ENCODE peak calls at places on chromosome 21, in seven cellular contexts. One of them, this sample, is unnamed.

GRCh38 chr21:46295177-46295711 is 9.1 kb downstream of the YBEY start:
- DNase-seq in astrocyte: peak
- DNase-seq in IMR-90: peak
- DNase-seq in PC-9: no peak
- DNase-seq in OCI-LY7: no peak
- DNase-seq in mammary epithelial cell: no peak
- DNase-seq in GM23248: peak
- DNase-seq in this sample: peak

GRCh38 chr21:45379171-45379900 is 25.6 kb upstream of the COL18A1 start:
- DNase-seq in PC-9: no peak
- DNase-seq in GM23248: no peak
- DNase-seq in IMR-90: no peak
- DNase-seq in OCI-LY7: no peak
- DNase-seq in astrocyte: no peak
- DNase-seq in mammary epithelial cell: no peak
- DNase-seq in this sample: no peak

GRCh38 chr21:29939859-29940245 is at the start of gene GRIK1:
- DNase-seq in GM23248: peak
- DNase-seq in OCI-LY7: no peak
- DNase-seq in mammary epithelial cell: no peak
- DNase-seq in astrocyte: no peak
- DNase-seq in IMR-90: no peak
- DNase-seq in PC-9: no peak
- DNase-seq in this sample: peak

GRCh38 chr21:44337941-44338895 is 972 bp downstream of the CFAP410 start:
- DNase-seq in OCI-LY7: peak
- DNase-seq in PC-9: peak
- DNase-seq in IMR-90: peak
- DNase-seq in mammary epithelial cell: peak
- DNase-seq in GM23248: peak
- DNase-seq in astrocyte: peak
- DNase-seq in this sample: peak

GRCh38 chr21:44533121-44533890 is 6.7 kb downstream of the KRTAP10-1 start:
- DNase-seq in PC-9: no peak
- DNase-seq in GM23248: no peak
- DNase-seq in astrocyte: no peak
- DNase-seq in IMR-90: no peak
- DNase-seq in mammary epithelial cell: no peak
- DNase-seq in OCI-LY7: no peak
- DNase-seq in this sample: no peak

GRCh38 chr21:27275294-27275927 is 308.5 kb upstream of the ADAMTS5 start:
- DNase-seq in IMR-90: peak
- DNase-seq in GM23248: peak
- DNase-seq in PC-9: no peak
- DNase-seq in astrocyte: peak
- DNase-seq in OCI-LY7: no peak
- DNase-seq in mammary epithelial cell: peak
- DNase-seq in this sample: peak

GRCh38 chr21:34335316-34335715 is 28.5 kb upstream of the KCNE2 start:
- DNase-seq in IMR-90: no peak
- DNase-seq in PC-9: no peak
- DNase-seq in OCI-LY7: no peak
- DNase-seq in mammary epithelial cell: no peak
- DNase-seq in GM23248: peak
- DNase-seq in astrocyte: peak
- DNase-seq in this sample: no peak

GRCh38 chr21:43370091-43370658 is 56.8 kb downstream of the SIK1 start:
- DNase-seq in PC-9: no peak
- DNase-seq in IMR-90: peak
- DNase-seq in OCI-LY7: no peak
- DNase-seq in astrocyte: peak
- DNase-seq in GM23248: peak
- DNase-seq in mammary epithelial cell: peak
- DNase-seq in this sample: peak

GRCh38 chr21:36646645-36647044 is 52.3 kb upstream of the SIM2 start:
- DNase-seq in mammary epithelial cell: no peak
- DNase-seq in OCI-LY7: no peak
- DNase-seq in IMR-90: no peak
- DNase-seq in GM23248: no peak
- DNase-seq in astrocyte: no peak
- DNase-seq in PC-9: no peak
- DNase-seq in this sample: no peak

GRCh38 chr21:40351006-40351405 is 483.8 kb downstream of the PCP4 start:
- DNase-seq in GM23248: no peak
- DNase-seq in PC-9: no peak
- DNase-seq in IMR-90: no peak
- DNase-seq in astrocyte: no peak
- DNase-seq in OCI-LY7: no peak
- DNase-seq in mammary epithelial cell: peak
- DNase-seq in this sample: no peak

GRCh38 chr21:46226146-46226545 is 2.4 kb downstream of the LSS start:
- DNase-seq in OCI-LY7: no peak
- DNase-seq in GM23248: peak
- DNase-seq in astrocyte: no peak
- DNase-seq in mammary epithelial cell: peak
- DNase-seq in PC-9: no peak
- DNase-seq in IMR-90: peak
- DNase-seq in this sample: no peak

GRCh38 chr21:27681841-27682240 is 715.0 kb upstream of the ADAMTS5 start:
- DNase-seq in OCI-LY7: no peak
- DNase-seq in IMR-90: peak
- DNase-seq in GM23248: peak
- DNase-seq in mammary epithelial cell: peak
- DNase-seq in astrocyte: no peak
- DNase-seq in PC-9: no peak
- DNase-seq in this sample: peak

GRCh38 chr21:46562964-46563607 is 41.8 kb downstream of the S100B start:
- DNase-seq in mammary epithelial cell: no peak
- DNase-seq in PC-9: no peak
- DNase-seq in IMR-90: no peak
- DNase-seq in GM23248: no peak
- DNase-seq in astrocyte: no peak
- DNase-seq in OCI-LY7: no peak
- DNase-seq in this sample: no peak

GRCh38 chr21:43290529-43291346 is 121.9 kb downstream of the CRYAA start:
- DNase-seq in mammary epithelial cell: no peak
- DNase-seq in PC-9: no peak
- DNase-seq in GM23248: no peak
- DNase-seq in OCI-LY7: peak
- DNase-seq in IMR-90: no peak
- DNase-seq in astrocyte: no peak
- DNase-seq in this sample: no peak

GRCh38 chr21:33642896-33643657 is 776 bp downstream of the ITSN1 start:
- DNase-seq in mammary epithelial cell: peak
- DNase-seq in astrocyte: peak
- DNase-seq in PC-9: no peak
- DNase-seq in OCI-LY7: peak
- DNase-seq in IMR-90: peak
- DNase-seq in GM23248: peak
- DNase-seq in this sample: peak

GRCh38 chr21:33971492-33972013 is 55.9 kb upstream of the ATP5PO start:
- DNase-seq in OCI-LY7: no peak
- DNase-seq in mammary epithelial cell: peak
- DNase-seq in IMR-90: peak
- DNase-seq in GM23248: peak
- DNase-seq in PC-9: no peak
- DNase-seq in astrocyte: peak
- DNase-seq in this sample: peak

GRCh38 chr21:43871487-43871886 is 6.5 kb downstream of the AGPAT3 start:
- DNase-seq in astrocyte: no peak
- DNase-seq in PC-9: no peak
- DNase-seq in mammary epithelial cell: no peak
- DNase-seq in IMR-90: no peak
- DNase-seq in GM23248: no peak
- DNase-seq in OCI-LY7: no peak
- DNase-seq in this sample: no peak

GRCh38 chr21:36321325-36322082 is 1.5 kb downstream of the MORC3 start:
- DNase-seq in GM23248: peak
- DNase-seq in PC-9: no peak
- DNase-seq in astrocyte: peak
- DNase-seq in mammary epithelial cell: peak
- DNase-seq in OCI-LY7: peak
- DNase-seq in IMR-90: peak
- DNase-seq in this sample: peak

GRCh38 chr21:28124541-28124940 is 868.1 kb downstream of the LTN1 start:
- DNase-seq in PC-9: no peak
- DNase-seq in GM23248: no peak
- DNase-seq in mammary epithelial cell: no peak
- DNase-seq in astrocyte: no peak
- DNase-seq in OCI-LY7: no peak
- DNase-seq in IMR-90: peak
- DNase-seq in this sample: peak

GRCh38 chr21:45546636-45547203 is 4.5 kb upstream of the SLC19A1 start:
- DNase-seq in PC-9: no peak
- DNase-seq in astrocyte: no peak
- DNase-seq in GM23248: no peak
- DNase-seq in IMR-90: no peak
- DNase-seq in OCI-LY7: no peak
- DNase-seq in mammary epithelial cell: no peak
- DNase-seq in this sample: no peak

GRCh38 chr21:33418686-33419085 is 15.5 kb downstream of the IFNGR2 start:
- DNase-seq in mammary epithelial cell: no peak
- DNase-seq in GM23248: no peak
- DNase-seq in PC-9: no peak
- DNase-seq in IMR-90: no peak
- DNase-seq in OCI-LY7: no peak
- DNase-seq in astrocyte: no peak
- DNase-seq in this sample: peak

GRCh38 chr21:45976666-45977335 is 4.8 kb upstream of the COL6A1 start:
- DNase-seq in OCI-LY7: no peak
- DNase-seq in mammary epithelial cell: no peak
- DNase-seq in GM23248: no peak
- DNase-seq in PC-9: no peak
- DNase-seq in IMR-90: no peak
- DNase-seq in astrocyte: no peak
- DNase-seq in this sample: no peak

GRCh38 chr21:32626633-32627196 is 14.5 kb upstream of the CFAP298 start:
- DNase-seq in astrocyte: peak
- DNase-seq in OCI-LY7: no peak
- DNase-seq in mammary epithelial cell: peak
- DNase-seq in GM23248: peak
- DNase-seq in IMR-90: peak
- DNase-seq in PC-9: no peak
- DNase-seq in this sample: peak

GRCh38 chr21:16324630-16325029 is 594.8 kb downstream of the USP25 start:
- DNase-seq in astrocyte: no peak
- DNase-seq in GM23248: no peak
- DNase-seq in mammary epithelial cell: no peak
- DNase-seq in IMR-90: no peak
- DNase-seq in OCI-LY7: no peak
- DNase-seq in PC-9: no peak
- DNase-seq in this sample: no peak

GRCh38 chr21:33857846-33858671 is 57.5 kb downstream of the ATP5PO start:
- DNase-seq in GM23248: no peak
- DNase-seq in IMR-90: no peak
- DNase-seq in PC-9: no peak
- DNase-seq in OCI-LY7: no peak
- DNase-seq in mammary epithelial cell: no peak
- DNase-seq in astrocyte: no peak
- DNase-seq in this sample: no peak

DNA sequence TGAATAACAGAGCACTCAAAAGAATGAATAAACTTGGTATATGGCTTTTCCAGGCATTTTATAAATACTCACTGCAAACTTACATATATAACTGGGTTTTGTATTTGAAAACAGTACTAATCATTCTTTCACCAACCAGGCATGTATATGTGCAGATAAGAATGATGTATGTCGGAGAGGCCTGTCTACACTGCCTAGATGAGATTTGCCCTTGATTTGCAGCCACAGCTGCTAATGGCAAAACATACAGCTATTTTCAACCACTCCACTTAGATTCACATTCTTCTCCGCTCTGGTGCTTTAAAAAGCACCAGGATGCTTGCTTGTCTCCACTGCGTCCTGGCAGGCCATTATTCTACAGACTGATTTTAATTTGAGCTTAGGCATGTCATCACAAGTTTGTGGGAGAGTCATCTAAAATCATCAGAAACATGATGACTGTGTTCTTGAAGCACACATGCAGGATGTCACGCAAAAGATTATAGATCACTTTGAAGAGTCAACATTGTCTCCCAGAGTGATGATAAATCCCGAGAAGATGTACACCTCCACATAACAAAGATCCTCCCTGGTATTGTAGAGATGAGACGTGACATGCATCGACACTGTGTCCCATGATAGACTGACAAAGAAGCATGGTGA is 119.0 kb upstream of the NRIP1 start:
- DNase-seq in GM23248: no peak
- DNase-seq in mammary epithelial cell: peak
- DNase-seq in IMR-90: no peak
- DNase-seq in PC-9: no peak
- DNase-seq in astrocyte: no peak
- DNase-seq in OCI-LY7: no peak
- DNase-seq in this sample: no peak
- H3K4me3 ChIP-seq in GM23248: no peak
- H3K4me3 ChIP-seq in mammary epithelial cell: no peak
- H3K4me3 ChIP-seq in IMR-90: no peak
- H3K4me3 ChIP-seq in PC-9: no peak
- H3K4me3 ChIP-seq in astrocyte: no peak
- H3K4me3 ChIP-seq in OCI-LY7: no peak
- H3K4me3 ChIP-seq in this sample: no peak

GRCh38 chr21:39087976-39088370 is 95.3 kb downstream of the PSMG1 start:
- DNase-seq in OCI-LY7: no peak
- DNase-seq in astrocyte: no peak
- DNase-seq in mammary epithelial cell: no peak
- DNase-seq in IMR-90: no peak
- DNase-seq in PC-9: no peak
- DNase-seq in GM23248: no peak
- DNase-seq in this sample: no peak
- H3K27ac ChIP-seq in OCI-LY7: no peak
- H3K27ac ChIP-seq in astrocyte: no peak
- H3K27ac ChIP-seq in mammary epithelial cell: no peak
- H3K27ac ChIP-seq in IMR-90: no peak
- H3K27ac ChIP-seq in PC-9: no peak
- H3K27ac ChIP-seq in GM23248: no peak
- H3K27ac ChIP-seq in this sample: peak

GRCh38 chr21:41767606-41768370 is 936 bp upstream of the RIPK4 start:
- DNase-seq in GM23248: peak
- DNase-seq in IMR-90: peak
- DNase-seq in PC-9: peak
- DNase-seq in astrocyte: no peak
- DNase-seq in OCI-LY7: no peak
- DNase-seq in mammary epithelial cell: peak
- DNase-seq in this sample: peak
- H2AFZ ChIP-seq in GM23248: peak
- H2AFZ ChIP-seq in IMR-90: peak
- H2AFZ ChIP-seq in PC-9: no peak
- H2AFZ ChIP-seq in astrocyte: no peak
- H2AFZ ChIP-seq in OCI-LY7: peak
- H2AFZ ChIP-seq in mammary epithelial cell: peak
- H2AFZ ChIP-seq in this sample: no peak

DNA sequence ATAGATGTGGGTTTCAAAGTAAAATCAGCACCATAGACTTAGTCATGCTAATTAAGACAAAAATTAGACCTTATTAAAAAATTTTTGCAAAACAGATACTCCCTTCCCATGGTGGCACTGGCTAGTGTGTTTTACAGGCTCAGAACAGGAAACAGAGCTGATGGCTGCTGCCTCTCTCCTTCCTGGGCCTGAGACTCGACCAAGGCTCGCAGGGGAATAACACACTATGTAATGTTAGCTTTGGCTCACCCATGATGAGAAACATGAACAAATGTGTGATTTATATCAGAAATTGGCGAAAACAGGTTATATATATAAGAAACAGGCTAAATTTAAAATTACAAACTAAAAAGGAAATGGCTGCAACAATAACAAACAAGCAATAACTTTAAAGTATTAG is 50.7 kb downstream of the ERG start:
- DNase-seq in OCI-LY7: no peak
- DNase-seq in mammary epithelial cell: no peak
- DNase-seq in PC-9: no peak
- DNase-seq in IMR-90: no peak
- DNase-seq in astrocyte: no peak
- DNase-seq in GM23248: no peak
- DNase-seq in this sample: no peak
- H3K4me3 ChIP-seq in OCI-LY7: no peak
- H3K4me3 ChIP-seq in mammary epithelial cell: no peak
- H3K4me3 ChIP-seq in PC-9: no peak
- H3K4me3 ChIP-seq in IMR-90: no peak
- H3K4me3 ChIP-seq in astrocyte: no peak
- H3K4me3 ChIP-seq in GM23248: no peak
- H3K4me3 ChIP-seq in this sample: no peak